ENCODE peak calls at places on chromosomes 7 and 10, in six cellular contexts. M is substantia nigra, V is NCI-H1105 treated with DMSO at 0.1 percent for 48 hours, G is uterus, O is HEK293T, D is mucosa of gallbladder. U is an unnamed sample.

GRCh38 chr10:71176661-71177060 is 35.7 kb upstream of the UNC5B start:
- DNase-seq in V (no peak), G (no peak), O (no peak), D (no peak), M (no peak), U (no peak)

GRCh38 chr7:29255199-29255838 is 60.7 kb downstream of the CHN2 start:
- DNase-seq in O (no peak), D (no peak), V (no peak), M (no peak), G (no peak), U (no peak)

GRCh38 chr10:14118953-14119352 is 211.8 kb downstream of the FRMD4A start:
- DNase-seq in V (no peak), D (no peak), G (no peak), M (no peak), O (no peak), U (no peak)

GRCh38 chr7:68936501-68936900 is 661.8 kb upstream of the AUTS2 start:
- DNase-seq in M (no peak), G (no peak), D (no peak), O (no peak), V (no peak), U (no peak)

GRCh38 chr10:99234067-99234738 is 1.4 kb downstream of the HPSE2 start:
- DNase-seq in M (no peak), G (peak), V (no peak), O (no peak), D (peak), U (no peak)

GRCh38 chr10:87660484-87661133 is 931 bp downstream of the PAPSS2 start:
- DNase-seq in O (peak), D (peak), G (peak), V (no peak), M (no peak), U (peak)

GRCh38 chr7:52463341-52463740 is 572.1 kb upstream of the POM121L12 start:
- DNase-seq in G (no peak), V (no peak), O (no peak), D (no peak), M (no peak), U (no peak)

GRCh38 chr10:86968271-86968993 is at the start of gene ADIRF:
- DNase-seq in M (no peak), O (no peak), G (peak), D (peak), V (no peak), U (no peak)

GRCh38 chr10:114343623-114344306 is 60.5 kb downstream of the AFAP1L2 start:
- DNase-seq in D (no peak), O (no peak), G (no peak), V (no peak), M (no peak), U (peak)

GRCh38 chr7:139317954-139318505 is 23.1 kb upstream of the FMC1 start:
- DNase-seq in M (no peak), G (no peak), V (no peak), O (no peak), D (no peak), U (no peak)